ENCODE peak calls at places on chromosomes 2 and 18, in five cellular contexts. A is GM12878, M is K562, U is HepG2, D is H1. T is an unnamed sample.

GRCh38 chr2:69163556-69163955 is 150.6 kb downstream of the ANTXR1 start:
- DNase-seq in A (no peak), M (no peak), U (no peak), D (no peak), T (no peak)

GRCh38 chr2:15457868-15458267 is 103.3 kb downstream of the NBAS start:
- DNase-seq in A (no peak), M (no peak), U (no peak), D (no peak), T (no peak)

GRCh38 chr2:143936758-143937562 is 583.0 kb downstream of the ZEB2 start:
- DNase-seq in A (no peak), M (no peak), U (no peak), D (peak; percentile 23), T (peak; percentile 81)

GRCh38 chr2:128809880-128810279 is 491.2 kb upstream of the HS6ST1 start:
- DNase-seq in A (no peak), M (no peak), U (no peak), D (no peak), T (no peak)

GRCh38 chr2:56001992-56002391 is 78.4 kb upstream of the EFEMP1 start:
- DNase-seq in A (no peak), M (no peak), U (no peak), D (no peak), T (no peak)

GRCh38 chr2:71923887-71924533 is 223.7 kb downstream of the CYP26B1 start:
- DNase-seq in A (peak; percentile 2), M (peak; percentile 79), U (peak; percentile 76), D (peak; percentile 72), T (peak; percentile 96)

GRCh38 chr18:21341141-21341540 is 99.1 kb downstream of the GREB1L start:
- DNase-seq in A (no peak), M (no peak), U (no peak), D (no peak), T (no peak)

GRCh38 chr2:12059616-12060441 is 313.4 kb downstream of the LPIN1 start:
- DNase-seq in A (no peak), M (no peak), U (no peak), D (no peak), T (no peak)

GRCh38 chr2:125086313-125087184 is 1061.5 kb downstream of the CNTNAP5 start:
- DNase-seq in A (no peak), M (no peak), U (peak; percentile 50), D (no peak), T (no peak)

GRCh38 chr2:59427980-59428379 is 1125.5 kb downstream of the BCL11A start:
- DNase-seq in A (no peak), M (no peak), U (no peak), D (no peak), T (no peak)

GRCh38 chr2:177031435-177032222 is 181.0 kb upstream of the HNRNPA3 start:
- DNase-seq in A (no peak), M (no peak), U (no peak), D (no peak), T (peak; percentile 32)

GRCh38 chr2:9149726-9150567 is 56.7 kb upstream of the ASAP2 start:
- DNase-seq in A (no peak), M (no peak), U (no peak), D (no peak), T (no peak)

GRCh38 chr2:43086451-43087221 is 139.8 kb downstream of the ZFP36L2 start:
- DNase-seq in A (no peak), M (no peak), U (peak; percentile 50), D (peak; percentile 19), T (peak; percentile 11)

GRCh38 chr2:222671259-222672067 is at the start of gene MOGAT1:
- DNase-seq in A (no peak), M (no peak), U (peak; percentile 71), D (peak; percentile 36), T (peak; percentile 91)

GRCh38 chr2:96549967-96550786 is 13.6 kb downstream of the ARID5A start:
- DNase-seq in A (no peak), M (peak; percentile 86), U (peak; percentile 88), D (peak; percentile 71), T (peak; percentile 95)

GRCh38 chr18:78542204-78542603 is 437.4 kb upstream of the SALL3 start:
- DNase-seq in A (no peak), M (no peak), U (no peak), D (no peak), T (no peak)

GRCh38 chr2:10080536-10081304 is 509 bp upstream of the CYS1 start:
- DNase-seq in A (no peak), M (no peak), U (no peak), D (no peak), T (peak; percentile 47)

GRCh38 chr2:25314514-25315315 is 27.0 kb downstream of the DNMT3A start:
- DNase-seq in A (no peak), M (peak; percentile 33), U (peak; percentile 41), D (peak; percentile 62), T (peak; percentile 93)

GRCh38 chr2:182540236-182540635 is 113.4 kb upstream of the PDE1A start:
- DNase-seq in A (no peak), M (no peak), U (no peak), D (no peak), T (no peak)

GRCh38 chr2:3112131-3112530 is 265.5 kb downstream of the EIPR1 start:
- DNase-seq in A (no peak), M (no peak), U (no peak), D (no peak), T (no peak)

GRCh38 chr18:45081579-45082181 is 401.0 kb downstream of the SETBP1 start:
- DNase-seq in A (no peak), M (no peak), U (no peak), D (no peak), T (no peak)

GRCh38 chr18:55588876-55589595 is 1.0 kb upstream of the TCF4 start:
- DNase-seq in A (no peak), M (no peak), U (no peak), D (no peak), T (no peak)

GRCh38 chr18:68763082-68763481 is 34.8 kb upstream of the CCDC102B start:
- DNase-seq in A (no peak), M (no peak), U (no peak), D (no peak), T (no peak)

GRCh38 chr2:231941673-231942072 is 15.5 kb upstream of the NPPC start:
- DNase-seq in A (no peak), M (no peak), U (no peak), D (no peak), T (no peak)

GRCh38 chr2:221289389-221289788 is 282.7 kb downstream of the EPHA4 start:
- DNase-seq in A (peak; percentile 7), M (no peak), U (no peak), D (no peak), T (no peak)

GRCh38 chr2:144708641-144709040 is 188.7 kb upstream of the ZEB2 start:
- DNase-seq in A (no peak), M (no peak), U (no peak), D (no peak), T (no peak)

GRCh38 chr2:43193996-43194869 is 32.2 kb downstream of the ZFP36L2 start:
- DNase-seq in A (peak; percentile 53), M (no peak), U (peak; percentile 98), D (no peak), T (no peak)

GRCh38 chr2:188983427-188984101 is 9.4 kb downstream of the COL3A1 start:
- DNase-seq in A (no peak), M (no peak), U (peak; percentile 41), D (no peak), T (peak; percentile 72)

GRCh38 chr2:240972636-240973521 is 25.5 kb upstream of the SNED1 start:
- DNase-seq in A (no peak), M (no peak), U (no peak), D (no peak), T (no peak)

DNA sequence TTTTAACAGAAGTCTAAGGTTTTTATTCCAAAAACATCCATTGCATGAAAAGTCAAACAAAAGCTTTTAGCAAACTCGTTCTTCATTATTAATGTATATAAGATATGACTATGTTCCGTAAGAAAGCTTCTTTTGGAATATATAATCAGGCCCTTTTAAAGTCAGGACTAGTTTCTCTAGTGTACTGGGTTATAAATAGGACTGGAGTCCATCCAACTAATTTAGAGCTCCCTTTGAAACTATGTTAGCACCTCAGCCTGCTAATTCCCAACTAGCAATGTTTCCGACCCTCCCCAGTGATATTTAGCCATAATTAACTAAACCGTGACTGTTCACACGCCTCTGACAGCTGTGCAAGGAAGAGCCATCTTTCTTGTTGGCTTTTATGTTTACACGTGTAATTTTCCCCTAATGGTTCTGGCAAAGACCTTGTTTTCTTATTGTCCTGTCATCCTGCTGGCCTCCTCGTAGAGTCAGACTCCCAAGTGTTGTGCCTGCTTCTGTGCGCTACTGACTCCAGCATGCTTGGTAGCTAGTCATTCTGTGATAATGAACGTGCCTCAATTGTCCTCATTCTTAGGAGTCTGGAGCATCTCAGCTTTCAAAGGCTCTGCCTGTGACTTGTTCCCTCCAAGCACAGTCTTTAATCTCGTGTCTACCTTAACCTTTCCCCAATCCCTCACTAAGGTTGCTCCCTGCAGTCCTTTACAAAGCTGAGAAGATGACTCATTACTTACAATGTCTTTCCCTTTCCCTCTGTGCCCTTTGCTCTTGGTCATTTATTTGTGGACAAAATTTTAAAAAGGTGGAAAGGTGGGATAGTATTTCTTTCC is 172.2 kb upstream of the RASGRP3 start:
- DNase-seq in A (no peak), M (no peak), U (no peak), D (no peak), T (no peak)
- H3K4me3 ChIP-seq in A (no peak overlapping the region), M (no peak overlapping the region), U (no peak overlapping the region), D (no peak overlapping the region), T (no peak overlapping the region)

GRCh38 chr18:24530630-24531111 is 70.2 kb downstream of the HRH4 start:
- DNase-seq in A (no peak), M (no peak), U (no peak), D (no peak), T (no peak)
- TF ChIP-seq CREB1 in A (no peak), M (no peak), U (no peak), D (no peak), T (no peak)

GRCh38 chr2:105644174-105644980 is 100.3 kb upstream of the NCK2 start:
- DNase-seq in A (no peak), M (no peak), U (peak; percentile 41), D (no peak), T (no peak)
- H3K4me3 ChIP-seq in A (no peak overlapping the region), M (no peak overlapping the region), U (no peak overlapping the region), D (no peak overlapping the region), T (no peak overlapping the region)

DNA sequence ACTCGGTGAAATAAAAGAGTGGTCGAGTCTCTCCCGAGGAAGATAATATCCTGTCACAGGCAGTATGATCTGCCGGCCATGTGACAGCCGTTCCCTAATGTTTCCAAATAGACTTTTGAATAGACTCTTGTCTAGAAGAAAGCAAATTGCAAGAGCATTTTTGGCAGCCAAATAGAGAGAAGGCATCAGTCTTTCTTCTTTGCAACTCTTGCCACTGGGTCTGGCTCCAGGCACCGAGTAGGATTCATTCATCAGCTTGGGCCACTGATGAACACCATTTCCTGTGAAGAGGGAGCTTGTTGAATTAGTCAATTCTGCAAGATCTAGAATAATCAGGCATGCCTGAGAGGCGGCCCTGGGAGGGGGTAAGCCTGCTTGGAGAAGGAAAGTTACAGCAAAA is 165.6 kb downstream of the KLHL29 start:
- DNase-seq in A (no peak), M (no peak), U (no peak), D (no peak), T (no peak)
- TF ChIP-seq CREB1 in A (no peak), M (no peak), U (no peak), D (no peak), T (no peak)

GRCh38 chr2:197146995-197147394 is 163.6 kb downstream of the ANKRD44 start:
- DNase-seq in A (no peak), M (no peak), U (no peak), D (no peak), T (no peak)
- H3K4me3 ChIP-seq in A (no peak overlapping the region), M (no peak overlapping the region), U (no peak overlapping the region), D (no peak overlapping the region), T (no peak overlapping the region)

GRCh38 chr2:30235859-30236535 is 4.7 kb downstream of the LBH start:
- DNase-seq in A (no peak), M (no peak), U (no peak), D (no peak), T (no peak)
- TF ChIP-seq CREB1 in A (no peak), M (no peak), U (no peak), D (no peak), T (no peak)

GRCh38 chr2:239516954-239517305 is 116.1 kb upstream of the HDAC4 start:
- DNase-seq in A (no peak), M (no peak), U (no peak), D (no peak), T (no peak)
- H3K4me3 ChIP-seq in A (no peak overlapping the region), M (no peak overlapping the region), U (no peak overlapping the region), D (no peak overlapping the region), T (no peak overlapping the region)

T was measured in GM23338.